ENCODE peak calls at places on chromosomes 3 and 15, in five cellular contexts. G, W, Q, M and U are unnamed samples.

GRCh38 chr15:78810377-78811123 is 714 bp downstream of the ADAMTS7 start:
- DNase-seq in G (peak; percentile 24), W (no peak), Q (no peak), M (peak; percentile 63), U (peak; percentile 60)

GRCh38 chr3:4759689-4760312 is 219.4 kb upstream of the BHLHE40 start:
- DNase-seq in G (peak; percentile 63), W (no peak), Q (no peak), M (no peak), U (no peak)

GRCh38 chr15:38846351-38846750 is 281.7 kb upstream of the RASGRP1 start:
- DNase-seq in G (no peak), W (no peak), Q (no peak), M (no peak), U (no peak)

GRCh38 chr3:148379763-148380162 is 317.9 kb upstream of the AGTR1 start:
- DNase-seq in G (no peak), W (no peak), Q (no peak), M (peak; percentile 85), U (no peak)

GRCh38 chr15:93250905-93251304 is 161.9 kb upstream of the RGMA start:
- DNase-seq in G (no peak), W (no peak), Q (no peak), M (no peak), U (no peak)

GRCh38 chr3:42755681-42756578 is 17.1 kb downstream of the CCDC13 start:
- DNase-seq in G (peak; percentile 60), W (no peak), Q (no peak), M (peak; percentile 80), U (peak; percentile 59)

GRCh38 chr15:96230557-96231181 is 99.8 kb upstream of the NR2F2 start:
- DNase-seq in G (no peak), W (no peak), Q (no peak), M (no peak), U (no peak)

GRCh38 chr3:163438760-163439159 is 1639.5 kb downstream of the SI start:
- DNase-seq in G (no peak), W (no peak), Q (no peak), M (no peak), U (no peak)

GRCh38 chr15:67043939-67044771 is 21.2 kb upstream of the SMAD3 start:
- DNase-seq in G (no peak), W (no peak), Q (no peak), M (peak; percentile 87), U (peak; percentile 54)

GRCh38 chr15:45378149-45378912 is at the start of gene GATM:
- DNase-seq in G (no peak), W (peak; percentile 66), Q (no peak), M (peak; percentile 88), U (peak; percentile 74)

GRCh38 chr15:40441012-40441735 is 421 bp downstream of the BAHD1 start:
- DNase-seq in G (no peak), W (no peak), Q (no peak), M (peak; percentile 76), U (peak; percentile 75)

GRCh38 chr15:94023520-94023919 is 207.8 kb upstream of the MCTP2 start:
- DNase-seq in G (no peak), W (no peak), Q (no peak), M (no peak), U (no peak)

GRCh38 chr15:25710184-25710583 is 152.9 kb downstream of the ATP10A start:
- DNase-seq in G (peak; percentile 65), W (no peak), Q (peak; percentile 34), M (peak; percentile 82), U (peak; percentile 81)

GRCh38 chr3:55708242-55708641 is 221.1 kb upstream of the WNT5A start:
- DNase-seq in G (no peak), W (no peak), Q (no peak), M (no peak), U (no peak)

GRCh38 chr3:71703796-71704195 is 21.4 kb downstream of the EIF4E3 start:
- DNase-seq in G (no peak), W (no peak), Q (no peak), M (peak; percentile 39), U (no peak)

GRCh38 chr3:14398801-14399114 is 3.6 kb upstream of the SLC6A6 start:
- DNase-seq in G (peak; percentile 69), W (no peak), Q (no peak), M (no peak), U (no peak)

GRCh38 chr3:24202071-24202470 is 257.0 kb downstream of the NR1D2 start:
- DNase-seq in G (no peak), W (no peak), Q (no peak), M (no peak), U (no peak)

GRCh38 chr15:85171736-85172135 is 190.1 kb downstream of the PDE8A start:
- DNase-seq in G (peak; percentile 49), W (no peak), Q (no peak), M (no peak), U (no peak)

GRCh38 chr15:85164841-85165466 is 183.3 kb downstream of the PDE8A start:
- DNase-seq in G (no peak), W (no peak), Q (no peak), M (peak; percentile 56), U (no peak)

GRCh38 chr15:85167568-85167967 is 185.9 kb downstream of the PDE8A start:
- DNase-seq in G (no peak), W (no peak), Q (no peak), M (no peak), U (no peak)

GRCh38 chr15:85172846-85173490 is 191.3 kb downstream of the PDE8A start:
- DNase-seq in G (peak; percentile 50), W (no peak), Q (no peak), M (no peak), U (no peak)

GRCh38 chr15:85168642-85169173 is 187.1 kb downstream of the PDE8A start:
- DNase-seq in G (peak; percentile 34), W (no peak), Q (peak; percentile 72), M (peak; percentile 95), U (peak; percentile 83)
- TF ChIP-seq CREB1 in G (no peak), W (no peak), Q (no peak), M (peak; percentile 43), U (no peak)

GRCh38 chr3:61443886-61444285 is 117.5 kb upstream of the PTPRG start:
- DNase-seq in G (no peak), W (no peak), Q (no peak), M (no peak), U (no peak)

GRCh38 chr3:61439116-61439459 is 122.3 kb upstream of the PTPRG start:
- DNase-seq in G (no peak), W (no peak), Q (no peak), M (no peak), U (no peak)

GRCh38 chr3:61445924-61446323 is 115.4 kb upstream of the PTPRG start:
- DNase-seq in G (no peak), W (no peak), Q (no peak), M (no peak), U (no peak)

GRCh38 chr3:61444794-61445193 is 116.6 kb upstream of the PTPRG start:
- DNase-seq in G (no peak), W (no peak), Q (no peak), M (no peak), U (no peak)

DNA sequence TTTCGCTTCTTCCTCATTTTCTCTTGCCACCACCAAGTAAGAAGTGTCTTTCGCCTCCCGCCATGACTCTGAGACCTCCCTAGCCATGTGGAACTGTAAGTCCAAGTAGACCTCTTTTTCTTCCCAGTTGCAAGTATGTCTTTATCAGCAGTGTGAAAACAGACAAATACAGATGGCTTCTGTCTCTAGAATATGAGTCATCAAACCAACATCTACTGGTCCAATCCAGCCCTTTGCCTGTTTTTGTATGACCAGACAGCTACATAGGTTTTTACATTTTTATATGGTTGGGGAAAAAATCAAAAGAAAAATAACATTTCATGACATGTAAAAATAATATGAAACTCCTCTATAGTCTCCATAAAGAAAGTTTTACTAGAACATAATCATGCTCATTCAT is 118.7 kb upstream of the PTPRG start:
- DNase-seq in G (no peak), W (no peak), Q (no peak), M (no peak), U (no peak)
- TF ChIP-seq CREB1 in G (no peak), W (no peak), Q (no peak), M (no peak), U (no peak)

GRCh38 chr15:31034152-31034551 is 42.7 kb upstream of the MTMR10 start:
- DNase-seq in G (no peak), W (no peak), Q (no peak), M (no peak), U (no peak)

GRCh38 chr15:31027948-31028586 is 36.6 kb upstream of the MTMR10 start:
- DNase-seq in G (no peak), W (no peak), Q (no peak), M (peak; percentile 24), U (no peak)

GRCh38 chr15:31032959-31033358 is 41.5 kb upstream of the MTMR10 start:
- DNase-seq in G (no peak), W (no peak), Q (no peak), M (no peak), U (no peak)

GRCh38 chr15:31035610-31036009 is 44.2 kb upstream of the MTMR10 start:
- DNase-seq in G (no peak), W (no peak), Q (no peak), M (no peak), U (no peak)

DNA sequence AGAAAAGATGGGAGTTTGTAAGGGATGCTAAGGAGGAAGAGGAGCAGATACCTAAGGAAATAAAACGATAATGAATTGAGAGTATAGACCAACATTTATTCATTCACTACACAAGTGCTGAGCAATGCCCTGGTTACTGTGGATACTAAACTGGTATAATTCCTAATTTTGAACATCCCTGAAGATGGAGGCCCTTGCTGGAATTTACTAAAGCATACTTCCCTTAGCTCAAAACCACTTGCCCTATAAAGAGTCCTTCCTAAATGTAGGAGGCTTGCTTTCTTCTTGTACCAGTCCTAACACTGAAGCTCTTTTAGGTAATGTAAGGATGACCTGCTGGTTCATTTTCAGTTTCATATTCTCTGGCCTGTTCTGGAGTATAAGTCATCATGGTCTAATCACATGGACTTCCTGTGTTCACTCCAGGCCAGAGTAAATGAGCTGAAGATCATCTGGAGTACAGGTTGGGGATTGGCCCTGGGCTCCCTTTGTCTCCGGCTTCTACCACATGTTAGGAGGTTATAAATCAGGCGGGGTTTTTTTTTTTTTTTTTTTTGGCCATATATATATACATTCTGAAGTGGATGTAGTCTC is 40.1 kb upstream of the MTMR10 start:
- DNase-seq in G (no peak), W (peak; percentile 46), Q (no peak), M (no peak), U (no peak)
- TF ChIP-seq CREB1 in G (no peak), W (no peak), Q (no peak), M (no peak), U (no peak)

GRCh38 chr3:151769175-151769574 is 35.4 kb downstream of the AADACL2 start:
- DNase-seq in G (peak; percentile 9), W (no peak), Q (no peak), M (no peak), U (no peak)

GRCh38 chr3:151774235-151774634 is 39.7 kb upstream of the AADAC start:
- DNase-seq in G (no peak), W (no peak), Q (no peak), M (no peak), U (no peak)

GRCh38 chr3:151768393-151768930 is 34.7 kb downstream of the AADACL2 start:
- DNase-seq in G (peak; percentile 11), W (no peak), Q (no peak), M (no peak), U (no peak)

GRCh38 chr3:151772825-151773480 is 39.2 kb downstream of the AADACL2 start:
- DNase-seq in G (no peak), W (no peak), Q (no peak), M (no peak), U (no peak)

DNA sequence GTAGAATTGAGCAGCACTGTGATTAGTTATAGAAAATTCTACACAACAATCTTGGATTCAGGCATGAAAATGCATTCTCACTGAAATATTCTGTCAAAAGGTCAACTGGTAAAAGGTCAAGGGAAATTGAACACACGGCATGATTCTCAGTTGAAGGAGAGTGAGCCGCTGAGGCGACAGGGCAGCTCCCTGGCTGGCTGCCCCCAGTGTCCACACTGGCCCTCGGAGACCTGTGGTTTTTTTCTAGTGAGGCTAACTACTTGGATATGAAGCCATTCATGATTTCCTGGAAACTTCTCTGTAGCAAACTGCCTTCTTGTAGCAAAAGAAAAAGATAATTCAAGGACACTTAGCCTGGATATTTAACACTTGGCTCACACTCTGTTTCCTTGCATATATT is 37.2 kb downstream of the AADACL2 start:
- DNase-seq in G (peak; percentile 23), W (no peak), Q (no peak), M (no peak), U (no peak)
- TF ChIP-seq CREB1 in G (no peak), W (no peak), Q (no peak), M (no peak), U (no peak)